ENCODE peak calls at places on chromosomes 13 and 19, in four cellular contexts. C is GM12891, X is GM12878, H is K562. Q is an unnamed sample.
A peak's percentile ranks its signal among the peaks of the same experiment; 100 is the strongest.

GRCh38 chr19:48053856-48054255 is 10.0 kb upstream of the CABP5 start:
- DNase-seq in C (no peak), X (no peak), H (no peak), Q (no peak)

GRCh38 chr19:44943801-44944249 is 1.8 kb downstream of the APOC4 start:
- DNase-seq in C (peak; percentile 86), X (no peak), H (peak; percentile 75), Q (peak; percentile 85)

GRCh38 chr13:41196620-41197019 is 2.3 kb upstream of the KBTBD7 start:
- DNase-seq in C (no peak), X (no peak), H (no peak), Q (no peak)

GRCh38 chr19:34589730-34590129 is 87.2 kb downstream of the SCGB2B2 start:
- DNase-seq in C (no peak), X (no peak), H (no peak), Q (no peak)

GRCh38 chr13:27643334-27644158 is 21.9 kb downstream of the POLR1D start:
- DNase-seq in C (no peak), X (no peak), H (no peak), Q (no peak)

GRCh38 chr19:41591951-41592562 is 16.1 kb downstream of the CEACAM21 start:
- DNase-seq in C (no peak), X (no peak), H (no peak), Q (no peak)

GRCh38 chr19:34171539-34171876 is 796 bp upstream of the LSM14A start:
- DNase-seq in C (peak; percentile 29), X (peak; percentile 51), H (no peak), Q (no peak)

GRCh38 chr19:31392514-31392913 is 43.3 kb upstream of the TSHZ3 start:
- DNase-seq in C (no peak), X (no peak), H (no peak), Q (no peak)

GRCh38 chr13:98897706-98898105 is 80.2 kb downstream of the DOCK9 start:
- DNase-seq in C (no peak), X (no peak), H (no peak), Q (no peak)

GRCh38 chr13:81406022-81406421 is 1065.1 kb upstream of the SPRY2 start:
- DNase-seq in C (no peak), X (no peak), H (no peak), Q (no peak)
- TF ChIP-seq SPI1 in C (no peak), X (no peak), H (no peak), Q (no peak)

GRCh38 chr19:15885167-15885566 is 12.7 kb downstream of the CYP4F2 start:
- DNase-seq in C (no peak), X (no peak), H (no peak), Q (no peak)
- TF ChIP-seq SPI1 in C (no peak), X (no peak), H (no peak), Q (no peak)

GRCh38 chr13:87093399-87093798 is 577.8 kb upstream of the SLITRK5 start:
- DNase-seq in C (no peak), X (no peak), H (no peak), Q (no peak)

GRCh38 chr13:87094646-87095045 is 576.5 kb upstream of the SLITRK5 start:
- DNase-seq in C (no peak), X (no peak), H (no peak), Q (no peak)

GRCh38 chr13:87084192-87084591 is 587.0 kb upstream of the SLITRK5 start:
- DNase-seq in C (no peak), X (no peak), H (no peak), Q (no peak)

GRCh38 chr13:87087741-87088140 is 583.4 kb upstream of the SLITRK5 start:
- DNase-seq in C (no peak), X (no peak), H (no peak), Q (no peak)

DNA sequence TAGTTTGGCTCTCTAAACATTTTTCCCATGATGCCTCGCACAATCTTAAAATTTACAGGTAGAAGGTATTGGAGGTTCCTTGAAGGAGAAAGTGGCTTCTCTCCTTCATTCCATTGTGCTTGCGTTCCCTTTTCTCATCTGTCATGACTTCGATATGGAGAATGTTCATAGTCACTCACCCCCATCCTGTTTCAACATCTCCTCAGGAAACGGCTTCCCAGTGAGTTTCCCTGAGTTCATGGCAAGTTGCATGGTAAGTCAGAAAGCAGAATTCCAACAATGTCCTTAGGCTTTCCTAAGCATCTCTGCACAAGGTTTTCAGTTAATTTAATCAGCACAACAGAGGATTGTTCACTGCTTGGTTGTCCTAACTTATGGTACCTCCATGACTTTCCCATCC is 581.8 kb upstream of the SLITRK5 start:
- DNase-seq in C (no peak), X (no peak), H (no peak), Q (no peak)
- TF ChIP-seq SPI1 in C (no peak), X (no peak), H (no peak), Q (no peak)

GRCh38 chr19:49691243-49692101 is 556 bp downstream of the CPT1C start:
- DNase-seq in C (no peak), X (no peak), H (no peak), Q (no peak)
- TF ChIP-seq SPI1 in C (no peak), X (no peak), H (no peak), Q (no peak)